ENCODE peak calls at places on chromosome 3, in ten cellular contexts. Q is BJ, T is fibroblast of mammary gland, J is cardiac fibroblast, X is thoracic aorta, D is lower lobe of right lung, C is left lung, W is PC-9, Z is mammary epithelial cell, Y is astrocyte of the spinal cord. N is an unnamed sample.

GRCh38 chr3:98564282-98565005 is 29.0 kb downstream of the CPOX start:
- DNase-seq in D (no peak), C (no peak), T (no peak), X (no peak), Y (no peak), W (no peak), Q (no peak), Z (no peak), J (no peak), N (no peak)

GRCh38 chr3:78497025-78497424 is 1270.8 kb downstream of the ROBO1 start:
- DNase-seq in Z (no peak), X (no peak), Y (no peak), T (no peak), C (no peak), Q (no peak), J (no peak), D (no peak), W (no peak), N (no peak)

GRCh38 chr3:52171577-52172261 is 17.5 kb upstream of the POC1A start:
- DNase-seq in Z (peak), D (peak), Q (no peak), T (peak), W (peak), Y (peak), X (no peak), J (peak), C (no peak), N (no peak)

GRCh38 chr3:152051501-152052404 is 178.3 kb downstream of the SUCNR1 start:
- DNase-seq in X (no peak), W (no peak), Y (peak), Q (peak), J (peak), T (peak), D (no peak), Z (no peak), C (no peak), N (no peak)

GRCh38 chr3:182357928-182358327 is 435.4 kb upstream of the ATP11B start:
- DNase-seq in W (peak), C (no peak), Q (no peak), X (no peak), Z (no peak), Y (no peak), T (no peak), J (no peak), D (no peak), N (no peak)

GRCh38 chr3:35088943-35089342 is 550.4 kb upstream of the ARPP21 start:
- DNase-seq in W (no peak), J (no peak), Y (no peak), X (no peak), C (no peak), Q (no peak), T (no peak), D (no peak), Z (no peak), N (no peak)

GRCh38 chr3:66452247-66453040 is 48.4 kb downstream of the LRIG1 start:
- DNase-seq in C (no peak), Z (no peak), Q (no peak), D (no peak), X (no peak), Y (no peak), T (no peak), W (no peak), J (no peak), N (no peak)

GRCh38 chr3:136787226-136787793 is 31.6 kb upstream of the SLC35G2 start:
- DNase-seq in Y (peak), C (no peak), W (no peak), Z (no peak), T (peak), X (no peak), J (peak), Q (no peak), D (no peak), N (no peak)

GRCh38 chr3:124784686-124785382 is 54.6 kb downstream of the UMPS start:
- DNase-seq in D (no peak), Q (no peak), W (no peak), C (no peak), X (peak), J (no peak), Y (no peak), T (no peak), Z (peak), N (peak)

DNA sequence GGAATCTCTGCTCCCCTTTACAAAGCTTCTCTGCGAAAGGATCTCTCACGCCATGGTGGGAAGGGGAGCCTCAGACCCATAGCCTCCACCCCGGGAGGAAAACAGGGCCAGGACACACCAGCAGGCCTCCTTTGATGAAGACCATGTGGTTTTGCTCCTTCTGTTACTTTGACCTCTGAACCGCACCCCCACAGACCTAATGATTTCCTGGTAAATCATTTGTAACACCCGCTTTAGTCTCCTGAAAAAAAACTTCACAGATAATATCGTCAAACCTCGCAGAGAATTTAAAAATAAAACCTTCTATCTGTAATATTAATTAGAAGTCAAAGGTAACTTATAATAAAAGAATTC is 18.3 kb downstream of the CPN2 start:
- DNase-seq in J (no peak), D (no peak), X (no peak), Y (no peak), Z (no peak), W (no peak), C (no peak), T (no peak), Q (no peak), N (no peak)
- H3K4me3 ChIP-seq in J (no peak), D (no peak), X (no peak), Y (no peak), Z (no peak), W (peak), C (no peak), T (no peak), Q (no peak), N (no peak)

DNA sequence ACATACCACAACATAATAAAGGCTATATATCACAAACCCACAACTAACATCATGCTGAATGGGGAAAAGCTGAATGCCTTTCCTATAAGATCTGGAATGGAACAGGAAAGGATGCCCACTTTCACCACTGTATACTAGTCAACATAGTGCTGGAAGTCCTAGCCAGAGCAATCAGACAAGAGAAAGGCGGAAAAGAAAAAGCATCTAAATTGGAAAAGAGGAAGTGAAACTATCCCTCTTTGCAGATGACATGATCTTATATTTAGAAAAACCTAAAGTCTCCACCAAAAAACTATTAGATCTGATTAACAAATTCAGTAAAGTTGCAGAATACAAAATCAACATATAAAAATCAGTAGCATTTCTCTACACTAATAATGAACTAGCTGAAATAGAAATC is 14.6 kb upstream of the PIK3CA start:
- DNase-seq in Q (no peak), D (no peak), W (no peak), T (no peak), Y (no peak), Z (no peak), X (no peak), C (no peak), J (no peak), N (no peak)
- H3K4me3 ChIP-seq in Q (no peak), D (no peak), W (no peak), T (no peak), Y (no peak), Z (no peak), X (no peak), C (no peak), J (no peak), N (no peak)

GRCh38 chr3:127674099-127674792 is 1.5 kb downstream of the ABTB1 start:
- DNase-seq in J (no peak), Z (no peak), C (peak), Q (no peak), T (no peak), Y (no peak), W (no peak), X (no peak), D (no peak), N (peak)
- H3K4me3 ChIP-seq in J (peak), Z (no peak), C (no peak), Q (peak), T (no peak), Y (no peak), W (no peak), X (peak), D (peak), N (peak)

DNA sequence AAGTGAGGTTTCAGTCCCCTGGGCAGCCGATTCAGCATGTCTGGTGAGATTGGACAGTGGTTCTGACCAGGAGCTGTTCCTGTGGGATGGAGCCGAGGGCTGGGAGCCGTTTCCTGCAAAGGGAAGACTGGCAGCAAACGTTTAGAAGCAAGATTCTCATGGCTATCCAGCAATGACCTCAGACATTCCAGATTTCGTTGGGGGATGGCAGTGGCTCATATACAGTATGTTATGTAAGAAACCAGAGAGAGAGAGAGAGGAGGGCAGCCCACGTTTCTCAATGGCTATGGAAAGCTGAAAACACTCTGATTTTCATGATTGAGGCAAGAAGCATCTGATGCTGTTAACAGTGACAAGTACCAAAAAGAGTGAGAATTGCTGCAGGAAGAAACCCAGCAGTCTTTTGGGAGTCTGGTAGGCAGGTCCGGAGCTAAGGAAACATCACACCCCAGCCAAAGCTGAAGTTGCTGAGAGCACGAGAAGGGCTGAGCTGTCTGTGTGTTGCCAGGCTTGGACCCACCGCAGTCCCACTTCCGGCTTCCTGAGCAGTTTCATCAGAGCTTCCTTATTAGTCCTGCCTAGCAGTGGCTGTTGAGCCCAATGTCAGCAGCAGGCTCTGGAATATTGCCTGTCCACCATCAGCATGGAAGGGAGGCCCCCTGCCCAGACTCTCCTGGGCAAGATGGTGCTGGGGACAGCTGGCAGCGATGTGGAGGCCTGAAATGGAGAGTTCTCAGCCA is 25.5 kb upstream of the VPS8 start:
- DNase-seq in Z (peak), T (peak), D (peak), W (no peak), X (no peak), Y (peak), C (peak), Q (peak), J (peak), N (no peak)
- H3K4me3 ChIP-seq in Z (no peak), T (no peak), D (no peak), W (no peak), X (peak), Y (no peak), C (no peak), Q (peak), J (peak), N (no peak)

GRCh38 chr3:64686446-64686908 is 1.3 kb downstream of the ADAMTS9 start:
- DNase-seq in Y (no peak), D (peak), Z (peak), W (peak), C (peak), J (peak), Q (no peak), X (no peak), T (peak), N (peak)

GRCh38 chr3:64687381-64687780 is 419 bp downstream of the ADAMTS9 start:
- DNase-seq in T (no peak), J (peak), X (no peak), Z (peak), C (peak), Y (no peak), D (no peak), Q (no peak), W (no peak), N (no peak)

GRCh38 chr3:64684715-64685261 is 3.0 kb downstream of the ADAMTS9 start:
- DNase-seq in J (peak), Y (peak), Q (no peak), D (peak), T (peak), Z (peak), W (peak), X (no peak), C (peak), N (peak)

GRCh38 chr3:64685800-64686445 is 1.9 kb downstream of the ADAMTS9 start:
- DNase-seq in C (peak), W (peak), Y (peak), T (peak), X (peak), J (peak), D (peak), Q (peak), Z (peak), N (peak)

DNA sequence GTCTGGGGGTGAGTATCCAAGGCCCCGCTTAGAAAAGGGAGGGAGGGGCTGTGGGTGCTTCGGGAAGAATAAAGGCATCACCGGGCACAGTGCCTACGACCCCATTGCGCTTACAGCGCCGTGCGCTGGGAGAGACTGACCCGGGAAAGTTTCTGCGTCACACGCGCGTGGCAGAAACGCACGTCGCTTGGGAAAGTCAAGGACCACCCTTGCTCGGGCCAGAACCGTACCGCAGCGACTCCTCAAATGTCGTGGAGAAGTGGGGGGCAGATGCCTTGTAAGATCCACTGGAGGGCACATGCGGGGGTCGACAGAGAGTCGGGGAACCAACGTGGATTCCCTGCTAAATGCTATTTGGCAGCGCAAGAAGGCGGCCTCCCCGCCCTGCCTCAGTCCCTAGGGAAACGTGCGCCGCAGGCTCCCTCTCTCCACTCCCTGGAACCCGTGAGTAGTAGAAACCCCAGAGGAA is 2.4 kb downstream of the ADAMTS9 start:
- DNase-seq in D (peak), Y (peak), T (peak), Q (no peak), Z (peak), X (no peak), W (no peak), C (peak), J (no peak), N (no peak)
- H3K4me3 ChIP-seq in D (peak), Y (peak), T (peak), Q (peak), Z (peak), X (peak), W (peak), C (peak), J (peak), N (peak)

GRCh38 chr3:4956743-4957142 is 22.5 kb upstream of the BHLHE40 start:
- DNase-seq in D (no peak), C (no peak), W (no peak), T (no peak), Z (no peak), Q (no peak), J (no peak), Y (no peak), X (no peak), N (no peak)

GRCh38 chr3:4963669-4964589 is 15.3 kb upstream of the BHLHE40 start:
- DNase-seq in Y (no peak), X (no peak), T (no peak), C (no peak), Z (no peak), J (no peak), D (no peak), Q (no peak), W (no peak), N (no peak)

GRCh38 chr3:4957978-4958377 is 21.3 kb upstream of the BHLHE40 start:
- DNase-seq in C (no peak), X (no peak), Q (no peak), J (no peak), Z (no peak), W (no peak), D (no peak), T (no peak), Y (no peak), N (no peak)

GRCh38 chr3:4954256-4955000 is 24.8 kb upstream of the BHLHE40 start:
- DNase-seq in Z (no peak), C (no peak), D (no peak), J (no peak), Y (no peak), X (no peak), W (no peak), T (no peak), Q (no peak), N (no peak)

DNA sequence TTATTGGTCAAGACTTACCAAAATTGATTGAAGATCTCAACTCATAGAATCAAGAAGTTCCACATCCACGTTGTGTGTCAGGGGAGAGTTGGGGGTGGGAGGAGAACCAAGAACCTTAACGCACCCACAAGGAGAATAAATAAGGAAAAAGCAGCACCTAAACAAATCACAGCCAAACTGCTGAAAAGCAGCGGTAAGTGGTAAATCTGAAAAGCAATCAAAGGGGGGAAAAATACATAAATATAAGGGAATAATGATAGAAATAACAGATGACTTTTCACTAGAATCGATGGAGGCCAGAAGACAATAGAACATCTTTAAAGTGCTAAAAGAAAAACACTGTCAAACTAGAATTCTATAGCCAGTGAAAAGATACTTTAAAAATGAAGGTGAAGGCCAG is 20.1 kb upstream of the BHLHE40 start:
- DNase-seq in X (no peak), W (no peak), J (no peak), Q (no peak), D (no peak), Y (no peak), Z (no peak), T (no peak), C (no peak), N (no peak)
- H3K4me3 ChIP-seq in X (no peak), W (no peak), J (no peak), Q (no peak), D (no peak), Y (no peak), Z (no peak), T (no peak), C (no peak), N (no peak)

DNA sequence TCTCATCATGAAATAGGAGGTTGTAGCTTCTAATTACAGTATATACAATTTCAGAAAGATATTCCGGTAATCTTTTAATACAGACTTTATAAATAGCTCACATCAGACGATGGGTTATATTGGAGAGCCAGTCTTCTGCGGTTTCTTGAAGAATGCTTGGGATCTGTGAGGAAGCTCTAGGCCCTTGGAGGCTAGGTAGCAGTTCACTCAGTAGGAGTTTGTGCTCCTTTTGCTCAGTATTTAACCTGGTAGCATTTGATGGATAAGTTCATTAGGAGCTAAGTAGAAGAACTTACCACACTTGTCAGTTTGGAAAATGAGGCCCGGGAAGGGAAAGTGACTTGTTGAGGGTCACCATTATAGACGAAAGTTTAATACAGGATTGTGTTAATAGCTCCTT is 2.8 kb downstream of the FNDC3B start:
- DNase-seq in T (peak), W (no peak), J (peak), Z (peak), D (no peak), Q (no peak), C (no peak), Y (no peak), X (no peak), N (no peak)
- H3K4me3 ChIP-seq in T (peak), W (peak), J (peak), Z (peak), D (peak), Q (peak), C (peak), Y (peak), X (peak), N (peak)

DNA sequence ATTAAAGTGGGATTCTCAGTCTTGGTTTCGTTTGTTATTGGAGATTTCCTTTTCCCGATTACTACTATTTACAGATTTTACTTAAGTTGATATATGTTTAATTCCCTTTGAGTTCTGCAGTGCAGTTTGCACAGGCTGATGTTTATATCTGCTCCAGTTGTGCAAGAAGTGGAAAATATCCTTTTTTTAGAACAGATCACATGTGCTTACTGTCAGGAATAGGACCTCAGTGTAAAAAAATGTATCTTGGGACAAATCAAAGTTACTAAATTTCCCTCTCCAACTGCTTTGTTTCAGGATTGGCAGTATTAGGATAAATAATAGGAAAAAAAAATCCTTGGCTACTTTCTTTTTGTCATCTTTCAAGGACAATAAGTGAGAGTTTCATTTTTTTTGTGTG is 6.9 kb downstream of the MITF start:
- DNase-seq in X (no peak), Z (no peak), Q (no peak), C (no peak), T (peak), D (no peak), J (no peak), Y (no peak), W (no peak), N (no peak)
- H3K4me3 ChIP-seq in X (peak), Z (no peak), Q (no peak), C (no peak), T (no peak), D (no peak), J (no peak), Y (no peak), W (no peak), N (no peak)

GRCh38 chr3:31978553-31978952 is 2.5 kb downstream of the OSBPL10 start:
- DNase-seq in Z (peak), D (no peak), C (no peak), J (no peak), X (no peak), Q (no peak), T (no peak), Y (no peak), W (no peak), N (no peak)
- H3K4me3 ChIP-seq in Z (no peak), D (no peak), C (no peak), J (no peak), X (no peak), Q (no peak), T (no peak), Y (no peak), W (no peak), N (no peak)

N was measured in upper lobe of right lung.